ENCODE peak calls at places on chromosomes 16 and 17, in six cellular contexts. H is T-cell, Q is memory B cell, K is AG10803, W is 8988T, R is mucosa of descending colon. V is an unnamed sample.

GRCh38 chr16:69176033-69176780 is 10.8 kb upstream of the SNTB2 start:
- DNase-seq in H (no peak), Q (no peak), K (peak), W (no peak), R (no peak), V (no peak)

GRCh38 chr17:80029235-80029974 is 6.3 kb downstream of the TBC1D16 start:
- DNase-seq in H (no peak), Q (no peak), K (peak), W (no peak), R (peak), V (no peak)

GRCh38 chr16:75333770-75334169 is 82.3 kb upstream of the BCAR1 start:
- DNase-seq in H (no peak), Q (no peak), K (no peak), W (no peak), R (no peak), V (no peak)

GRCh38 chr16:1830213-1830612 is 3.2 kb downstream of the FAHD1 start:
- DNase-seq in H (no peak), Q (no peak), K (no peak), W (no peak), R (no peak), V (no peak)

GRCh38 chr17:64327201-64327930 is 63.3 kb downstream of the PECAM1 start:
- DNase-seq in H (no peak), Q (no peak), K (no peak), W (no peak), R (no peak), V (no peak)

GRCh38 chr17:66276328-66276937 is 26.0 kb upstream of the PRKCA start:
- DNase-seq in H (no peak), Q (no peak), K (peak), W (no peak), R (no peak), V (no peak)

GRCh38 chr17:74524751-74525725 is 6.2 kb downstream of the CD300LB start:
- DNase-seq in H (no peak), Q (no peak), K (no peak), W (no peak), R (no peak), V (no peak)

GRCh38 chr17:82281502-82282238 is 8.2 kb upstream of the CSNK1D start:
- DNase-seq in H (no peak), Q (no peak), K (no peak), W (no peak), R (peak), V (no peak)

GRCh38 chr17:62708587-62708986 is 81.1 kb downstream of the MRC2 start:
- DNase-seq in H (no peak), Q (no peak), K (no peak), W (no peak), R (no peak), V (no peak)

GRCh38 chr17:62062313-62062712 is 2.8 kb downstream of the MED13 start:
- DNase-seq in H (no peak), Q (no peak), K (peak), W (no peak), R (no peak), V (no peak)

GRCh38 chr16:53220585-53220984 is 165.8 kb downstream of the CHD9 start:
- DNase-seq in H (no peak), Q (no peak), K (peak), W (no peak), R (no peak), V (no peak)

GRCh38 chr17:69325518-69326301 is 1.2 kb downstream of the ABCA5 start:
- DNase-seq in H (no peak), Q (no peak), K (no peak), W (no peak), R (no peak), V (no peak)

GRCh38 chr16:89697616-89698331 is 3.7 kb downstream of the SPATA2L start:
- DNase-seq in H (no peak), Q (no peak), K (no peak), W (peak), R (peak), V (no peak)

GRCh38 chr17:17623904-17624303 is 32.4 kb upstream of the PEMT start:
- DNase-seq in H (no peak), Q (no peak), K (no peak), W (no peak), R (no peak), V (no peak)

GRCh38 chr16:9364721-9365693 is 273.6 kb downstream of the HAPSTR1 start:
- DNase-seq in H (no peak), Q (no peak), K (peak), W (no peak), R (peak), V (no peak)

GRCh38 chr16:27230562-27230991 is 27.3 kb downstream of the KDM8 start:
- DNase-seq in H (peak), Q (no peak), K (no peak), W (no peak), R (peak), V (peak)

GRCh38 chr16:83928341-83929055 is 24.5 kb upstream of the OSGIN1 start:
- DNase-seq in H (no peak), Q (no peak), K (peak), W (no peak), R (peak), V (no peak)

GRCh38 chr16:69108069-69108904 is 2.8 kb downstream of the HAS3 start:
- DNase-seq in H (no peak), Q (no peak), K (no peak), W (peak), R (peak), V (no peak)

GRCh38 chr16:8621221-8621571 is 302 bp upstream of the METTL22 start:
- DNase-seq in H (no peak), Q (no peak), K (no peak), W (no peak), R (no peak), V (no peak)

GRCh38 chr17:3750926-3751325 is 27.2 kb downstream of the HASPIN start:
- DNase-seq in H (peak), Q (no peak), K (no peak), W (no peak), R (no peak), V (peak)

GRCh38 chr17:67469208-67469980 is 92.3 kb downstream of the PITPNC1 start:
- DNase-seq in H (peak), Q (no peak), K (no peak), W (no peak), R (no peak), V (no peak)

GRCh38 chr16:67883872-67884261 is 818 bp upstream of the NRN1L start:
- DNase-seq in H (peak), Q (peak), K (no peak), W (peak), R (no peak), V (peak)

GRCh38 chr17:39754958-39755549 is 17.3 kb downstream of the GRB7 start:
- DNase-seq in H (no peak), Q (peak), K (no peak), W (no peak), R (no peak), V (no peak)

GRCh38 chr16:27245276-27246231 is 23.0 kb downstream of the NSMCE1 start:
- DNase-seq in H (no peak), Q (no peak), K (peak), W (no peak), R (no peak), V (no peak)

GRCh38 chr17:74445156-74445555 is 13.3 kb downstream of the GPRC5C start:
- DNase-seq in H (no peak), Q (no peak), K (no peak), W (no peak), R (peak), V (no peak)

GRCh38 chr17:70158180-70158579 is 11.2 kb upstream of the KCNJ2 start:
- DNase-seq in H (no peak), Q (no peak), K (no peak), W (no peak), R (no peak), V (no peak)

GRCh38 chr17:50615818-50616217 is 18.9 kb upstream of the ABCC3 start:
- DNase-seq in H (no peak), Q (no peak), K (no peak), W (no peak), R (no peak), V (no peak)

GRCh38 chr16:4288148-4288921 is 15.5 kb upstream of the TFAP4 start:
- DNase-seq in H (peak), Q (peak), K (peak), W (no peak), R (peak), V (peak)

GRCh38 chr16:70664325-70665112 is 18.2 kb downstream of the IL34 start:
- DNase-seq in H (no peak), Q (no peak), K (no peak), W (peak), R (peak), V (no peak)

GRCh38 chr17:9522074-9522473 is 53.5 kb downstream of the STX8 start:
- DNase-seq in H (no peak), Q (no peak), K (peak), W (no peak), R (no peak), V (no peak)